ENCODE peak calls at places on chromosomes 5 and 9, in five cellular contexts. One of them, this sample, is unnamed.

GRCh38 chr5:109688999-109689739 is 558 bp upstream of the MAN2A1 start:
- DNase-seq in Peyer's patch: peak
- DNase-seq in suprapubic skin: peak
- DNase-seq in uterus: peak
- DNase-seq in tibial artery: peak
- DNase-seq in this sample: peak

GRCh38 chr5:1125030-1125357 is 13.1 kb upstream of the SLC12A7 start:
- DNase-seq in suprapubic skin: no peak
- DNase-seq in uterus: peak
- DNase-seq in Peyer's patch: no peak
- DNase-seq in tibial artery: no peak
- DNase-seq in this sample: no peak

GRCh38 chr5:126811515-126812198 is 34.7 kb downstream of the LMNB1 start:
- DNase-seq in Peyer's patch: no peak
- DNase-seq in suprapubic skin: no peak
- DNase-seq in uterus: no peak
- DNase-seq in tibial artery: no peak
- DNase-seq in this sample: no peak

GRCh38 chr5:172407861-172408260 is 46.5 kb downstream of the SH3PXD2B start:
- DNase-seq in Peyer's patch: no peak
- DNase-seq in suprapubic skin: no peak
- DNase-seq in uterus: peak
- DNase-seq in tibial artery: no peak
- DNase-seq in this sample: no peak

GRCh38 chr5:150183436-150183835 is 6.4 kb upstream of the SLC6A7 start:
- DNase-seq in Peyer's patch: no peak
- DNase-seq in uterus: no peak
- DNase-seq in tibial artery: no peak
- DNase-seq in suprapubic skin: no peak
- DNase-seq in this sample: no peak

GRCh38 chr5:142841511-142842255 is 71.5 kb downstream of the ARHGAP26 start:
- DNase-seq in tibial artery: peak
- DNase-seq in uterus: peak
- DNase-seq in suprapubic skin: no peak
- DNase-seq in Peyer's patch: no peak
- DNase-seq in this sample: peak

GRCh38 chr9:12790026-12790425 is 15.2 kb downstream of the LURAP1L start:
- DNase-seq in suprapubic skin: no peak
- DNase-seq in Peyer's patch: no peak
- DNase-seq in uterus: no peak
- DNase-seq in tibial artery: no peak
- DNase-seq in this sample: no peak

GRCh38 chr5:150729859-150730258 is 29.0 kb downstream of the DCTN4 start:
- DNase-seq in uterus: no peak
- DNase-seq in Peyer's patch: no peak
- DNase-seq in suprapubic skin: no peak
- DNase-seq in tibial artery: no peak
- DNase-seq in this sample: no peak

GRCh38 chr9:83271665-83272071 is 208.7 kb upstream of the RASEF start:
- DNase-seq in tibial artery: no peak
- DNase-seq in Peyer's patch: no peak
- DNase-seq in suprapubic skin: no peak
- DNase-seq in uterus: no peak
- DNase-seq in this sample: no peak

GRCh38 chr9:77085416-77085815 is 66.0 kb downstream of the FOXB2 start:
- DNase-seq in tibial artery: no peak
- DNase-seq in suprapubic skin: no peak
- DNase-seq in uterus: no peak
- DNase-seq in Peyer's patch: no peak
- DNase-seq in this sample: no peak

GRCh38 chr5:30100148-30100547 is 1093.3 kb upstream of the CDH6 start:
- DNase-seq in tibial artery: no peak
- DNase-seq in suprapubic skin: no peak
- DNase-seq in uterus: no peak
- DNase-seq in Peyer's patch: no peak
- DNase-seq in this sample: no peak

GRCh38 chr5:74851026-74851425 is 15.2 kb downstream of the FAM169A start:
- DNase-seq in Peyer's patch: no peak
- DNase-seq in suprapubic skin: no peak
- DNase-seq in tibial artery: no peak
- DNase-seq in uterus: no peak
- DNase-seq in this sample: no peak

GRCh38 chr9:101566904-101567724 is 27.7 kb downstream of the PPP3R2 start:
- DNase-seq in uterus: no peak
- DNase-seq in suprapubic skin: no peak
- DNase-seq in Peyer's patch: peak
- DNase-seq in tibial artery: no peak
- DNase-seq in this sample: no peak

GRCh38 chr9:71709384-71709783 is 58.9 kb downstream of the CEMIP2 start:
- DNase-seq in uterus: no peak
- DNase-seq in tibial artery: no peak
- DNase-seq in suprapubic skin: no peak
- DNase-seq in Peyer's patch: no peak
- DNase-seq in this sample: no peak

GRCh38 chr9:8188720-8189407 is 389.3 kb upstream of the DMAC1 start:
- DNase-seq in uterus: no peak
- DNase-seq in Peyer's patch: no peak
- DNase-seq in tibial artery: no peak
- DNase-seq in suprapubic skin: no peak
- DNase-seq in this sample: no peak

GRCh38 chr9:115359011-115359780 is 241.2 kb upstream of the TNC start:
- DNase-seq in Peyer's patch: no peak
- DNase-seq in suprapubic skin: no peak
- DNase-seq in tibial artery: no peak
- DNase-seq in uterus: no peak
- DNase-seq in this sample: no peak

GRCh38 chr5:17143335-17143734 is 74.1 kb upstream of the BASP1 start:
- DNase-seq in Peyer's patch: no peak
- DNase-seq in uterus: no peak
- DNase-seq in tibial artery: no peak
- DNase-seq in suprapubic skin: no peak
- DNase-seq in this sample: no peak

GRCh38 chr9:135273077-135273476 is 185.6 kb downstream of the OLFM1 start:
- DNase-seq in suprapubic skin: no peak
- DNase-seq in uterus: no peak
- DNase-seq in Peyer's patch: no peak
- DNase-seq in tibial artery: no peak
- DNase-seq in this sample: no peak

GRCh38 chr5:56638768-56639238 is 176.5 kb upstream of the MAP3K1 start:
- DNase-seq in Peyer's patch: no peak
- DNase-seq in tibial artery: no peak
- DNase-seq in uterus: no peak
- DNase-seq in suprapubic skin: no peak
- DNase-seq in this sample: no peak

GRCh38 chr5:146103594-146103993 is 1.8 kb downstream of the PLAC8L1 start:
- DNase-seq in tibial artery: no peak
- DNase-seq in uterus: no peak
- DNase-seq in Peyer's patch: no peak
- DNase-seq in suprapubic skin: no peak
- DNase-seq in this sample: no peak

GRCh38 chr9:100427366-100428263 is 672 bp downstream of the MSANTD3 start:
- DNase-seq in suprapubic skin: peak
- DNase-seq in tibial artery: peak
- DNase-seq in uterus: peak
- DNase-seq in Peyer's patch: peak
- DNase-seq in this sample: no peak

GRCh38 chr5:177595026-177595585 is 3.1 kb downstream of the TMED9 start:
- DNase-seq in tibial artery: peak
- DNase-seq in suprapubic skin: peak
- DNase-seq in uterus: no peak
- DNase-seq in Peyer's patch: peak
- DNase-seq in this sample: no peak

GRCh38 chr5:55600536-55601208 is 65.9 kb upstream of the PLPP1 start:
- DNase-seq in tibial artery: no peak
- DNase-seq in Peyer's patch: no peak
- DNase-seq in uterus: peak
- DNase-seq in suprapubic skin: no peak
- DNase-seq in this sample: no peak

GRCh38 chr9:126514037-126514821 is 99.5 kb upstream of the LMX1B start:
- DNase-seq in suprapubic skin: no peak
- DNase-seq in Peyer's patch: peak
- DNase-seq in tibial artery: peak
- DNase-seq in uterus: no peak
- DNase-seq in this sample: no peak

GRCh38 chr5:169933127-169933526 is 47.2 kb downstream of the INSYN2B start:
- DNase-seq in tibial artery: no peak
- DNase-seq in Peyer's patch: no peak
- DNase-seq in uterus: no peak
- DNase-seq in suprapubic skin: no peak
- DNase-seq in this sample: no peak

GRCh38 chr9:95167998-95168397 is 149.5 kb downstream of the FANCC start:
- DNase-seq in Peyer's patch: peak
- DNase-seq in suprapubic skin: no peak
- DNase-seq in tibial artery: no peak
- DNase-seq in uterus: peak
- DNase-seq in this sample: no peak

GRCh38 chr5:43543434-43543833 is 13.4 kb downstream of the PAIP1 start:
- DNase-seq in suprapubic skin: no peak
- DNase-seq in Peyer's patch: no peak
- DNase-seq in uterus: no peak
- DNase-seq in tibial artery: no peak
- DNase-seq in this sample: no peak

GRCh38 chr9:113544001-113544340 is 80.4 kb downstream of the RGS3 start:
- DNase-seq in Peyer's patch: no peak
- DNase-seq in uterus: no peak
- DNase-seq in tibial artery: peak
- DNase-seq in suprapubic skin: no peak
- DNase-seq in this sample: peak

GRCh38 chr9:113541019-113541900 is 77.7 kb downstream of the RGS3 start:
- DNase-seq in suprapubic skin: no peak
- DNase-seq in uterus: no peak
- DNase-seq in tibial artery: peak
- DNase-seq in Peyer's patch: peak
- DNase-seq in this sample: peak

GRCh38 chr9:113542016-113542415 is 78.5 kb downstream of the RGS3 start:
- DNase-seq in tibial artery: peak
- DNase-seq in suprapubic skin: no peak
- DNase-seq in Peyer's patch: peak
- DNase-seq in uterus: no peak
- DNase-seq in this sample: peak

GRCh38 chr9:113543286-113544000 is 79.9 kb downstream of the RGS3 start:
- DNase-seq in suprapubic skin: no peak
- DNase-seq in tibial artery: peak
- DNase-seq in Peyer's patch: peak
- DNase-seq in uterus: no peak
- DNase-seq in this sample: peak

DNA sequence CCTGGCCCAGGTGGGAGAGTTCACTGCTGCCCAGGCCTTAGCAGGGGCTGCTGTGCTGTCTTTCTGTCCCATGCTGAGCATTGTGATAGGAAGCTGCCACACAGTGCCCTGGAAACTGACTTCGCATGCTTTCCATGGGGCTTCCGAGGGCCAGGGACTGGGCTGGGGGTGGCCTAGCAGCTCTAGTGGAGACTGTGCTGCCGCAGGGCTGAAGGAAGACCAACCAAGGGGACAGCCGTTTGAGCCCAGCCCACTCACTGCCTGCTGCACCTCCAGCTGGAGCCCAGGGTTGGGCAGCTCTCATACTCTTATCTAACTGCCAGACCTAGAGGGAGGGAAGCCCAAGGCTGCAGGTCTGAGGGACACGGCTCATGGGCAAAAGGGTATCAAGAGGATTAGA is 79.2 kb downstream of the RGS3 start:
- DNase-seq in suprapubic skin: no peak
- DNase-seq in uterus: no peak
- DNase-seq in Peyer's patch: peak
- DNase-seq in tibial artery: peak
- DNase-seq in this sample: peak
- H3K27ac ChIP-seq in suprapubic skin: no peak
- H3K27ac ChIP-seq in uterus: no peak
- H3K27ac ChIP-seq in Peyer's patch: no peak
- H3K27ac ChIP-seq in tibial artery: no peak
- H3K27ac ChIP-seq in this sample: no peak

GRCh38 chr5:10912435-10912834 is 151.4 kb upstream of the DAP start:
- DNase-seq in tibial artery: no peak
- DNase-seq in suprapubic skin: no peak
- DNase-seq in uterus: no peak
- DNase-seq in Peyer's patch: no peak
- DNase-seq in this sample: no peak

GRCh38 chr5:10913181-10913810 is 152.3 kb upstream of the DAP start:
- DNase-seq in Peyer's patch: no peak
- DNase-seq in tibial artery: no peak
- DNase-seq in uterus: no peak
- DNase-seq in suprapubic skin: no peak
- DNase-seq in this sample: no peak

GRCh38 chr5:10910261-10910660 is 149.2 kb upstream of the DAP start:
- DNase-seq in uterus: no peak
- DNase-seq in suprapubic skin: no peak
- DNase-seq in Peyer's patch: no peak
- DNase-seq in tibial artery: no peak
- DNase-seq in this sample: no peak

GRCh38 chr5:10914741-10915480 is 153.9 kb upstream of the DAP start:
- DNase-seq in Peyer's patch: no peak
- DNase-seq in tibial artery: no peak
- DNase-seq in uterus: no peak
- DNase-seq in suprapubic skin: no peak
- DNase-seq in this sample: no peak

GRCh38 chr5:10913846-10914245 is 152.8 kb upstream of the DAP start:
- DNase-seq in tibial artery: no peak
- DNase-seq in uterus: no peak
- DNase-seq in suprapubic skin: no peak
- DNase-seq in Peyer's patch: no peak
- DNase-seq in this sample: no peak
- TF ChIP-seq CTCF in tibial artery: no peak
- TF ChIP-seq CTCF in uterus: no peak
- TF ChIP-seq CTCF in suprapubic skin: no peak
- TF ChIP-seq CTCF in Peyer's patch: no peak
- TF ChIP-seq CTCF in this sample: no peak

GRCh38 chr5:175365866-175366265 is 78.1 kb downstream of the DRD1 start:
- DNase-seq in Peyer's patch: no peak
- DNase-seq in suprapubic skin: no peak
- DNase-seq in uterus: no peak
- DNase-seq in tibial artery: no peak
- DNase-seq in this sample: no peak

GRCh38 chr5:175357995-175358394 is 86.0 kb downstream of the DRD1 start:
- DNase-seq in tibial artery: no peak
- DNase-seq in uterus: no peak
- DNase-seq in Peyer's patch: no peak
- DNase-seq in suprapubic skin: no peak
- DNase-seq in this sample: no peak

GRCh38 chr5:175363300-175363699 is 80.7 kb downstream of the DRD1 start:
- DNase-seq in tibial artery: no peak
- DNase-seq in Peyer's patch: no peak
- DNase-seq in uterus: no peak
- DNase-seq in suprapubic skin: no peak
- DNase-seq in this sample: no peak
- H3K4me3 ChIP-seq in tibial artery: no peak
- H3K4me3 ChIP-seq in Peyer's patch: no peak
- H3K4me3 ChIP-seq in uterus: no peak
- H3K4me3 ChIP-seq in suprapubic skin: no peak
- H3K4me3 ChIP-seq in this sample: no peak

DNA sequence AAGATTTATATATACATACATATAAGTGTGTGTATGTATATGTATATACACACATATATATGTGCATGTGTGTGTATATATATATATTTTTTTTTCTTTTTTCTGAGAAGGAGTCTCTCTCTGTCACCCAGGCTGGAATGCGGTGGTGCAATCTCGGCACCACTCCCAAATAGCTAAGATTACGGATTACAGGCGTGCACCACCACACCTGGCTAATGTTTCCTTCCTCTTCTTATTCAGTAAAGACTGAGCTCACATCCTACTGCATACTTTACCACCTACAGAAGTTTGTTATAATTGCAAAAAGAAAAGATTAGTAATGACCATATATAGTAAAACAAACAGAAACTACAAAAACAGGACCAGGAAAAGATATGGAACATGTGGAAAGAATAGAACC is 23.1 kb upstream of the ZNF354B start:
- DNase-seq in Peyer's patch: no peak
- DNase-seq in uterus: no peak
- DNase-seq in tibial artery: no peak
- DNase-seq in suprapubic skin: no peak
- DNase-seq in this sample: no peak
- H3K27ac ChIP-seq in Peyer's patch: no peak
- H3K27ac ChIP-seq in uterus: no peak
- H3K27ac ChIP-seq in tibial artery: no peak
- H3K27ac ChIP-seq in suprapubic skin: no peak
- H3K27ac ChIP-seq in this sample: no peak